ENCODE peak calls at places on chromosomes 12 and 14, in eight cellular contexts. N, U, P, Q, C, B, D and G are unnamed samples.

GRCh38 chr14:88669346-88669745 is 106.5 kb downstream of the ZC3H14 start:
- DNase-seq in Q (no peak), D (no peak), U (no peak), P (no peak), B (no peak), C (no peak), N (no peak), G (no peak)

GRCh38 chr14:54737132-54737711 is 165.4 kb downstream of the GCH1 start:
- DNase-seq in Q (no peak), P (no peak), N (no peak), B (peak), C (no peak), D (no peak), U (no peak), G (no peak)

GRCh38 chr14:100221419-100222218 is 17.3 kb upstream of the YY1 start:
- DNase-seq in C (peak), N (peak), U (peak), D (peak), Q (peak), P (no peak), B (peak), G (peak)

GRCh38 chr12:55929306-55929791 is 1.6 kb upstream of the DGKA start:
- DNase-seq in B (no peak), D (peak), Q (peak), U (peak), N (no peak), P (no peak), C (peak), G (no peak)

GRCh38 chr12:21933656-21934055 is 7.6 kb downstream of the ABCC9 start:
- DNase-seq in U (no peak), B (peak), D (no peak), N (no peak), C (no peak), P (no peak), Q (no peak), G (no peak)

GRCh38 chr12:127780881-127781280 is 486.1 kb upstream of the TMEM132C start:
- DNase-seq in C (no peak), Q (no peak), N (no peak), U (no peak), B (no peak), P (no peak), D (no peak), G (no peak)

GRCh38 chr14:60226296-60226695 is 22.7 kb upstream of the PPM1A start:
- DNase-seq in U (no peak), B (no peak), Q (no peak), C (no peak), D (no peak), P (no peak), N (no peak), G (no peak)

GRCh38 chr12:113863455-113863845 is 102.7 kb downstream of the RBM19 start:
- DNase-seq in C (no peak), D (no peak), U (no peak), Q (no peak), P (no peak), N (no peak), B (peak), G (no peak)

GRCh38 chr12:52253391-52254179 is 20.5 kb downstream of the KRT7 start:
- DNase-seq in P (no peak), N (no peak), Q (no peak), C (no peak), U (no peak), D (no peak), B (no peak), G (no peak)

GRCh38 chr14:66371776-66372175 is 114.4 kb upstream of the CCDC196 start:
- DNase-seq in U (no peak), C (no peak), Q (no peak), N (no peak), D (no peak), P (no peak), B (no peak), G (no peak)

GRCh38 chr12:47939009-47939601 is 24.3 kb upstream of the TMEM106C start:
- DNase-seq in B (no peak), N (no peak), C (no peak), Q (no peak), P (no peak), D (no peak), U (no peak), G (no peak)

GRCh38 chr12:15603461-15604085 is 185.6 kb downstream of the EPS8 start:
- DNase-seq in Q (no peak), N (no peak), D (no peak), P (no peak), C (no peak), U (no peak), B (no peak), G (no peak)

GRCh38 chr12:75944097-75944904 is 87.3 kb downstream of the PHLDA1 start:
- DNase-seq in B (peak), D (no peak), P (no peak), N (no peak), Q (no peak), C (no peak), U (no peak), G (peak)

GRCh38 chr14:29462271-29462670 is 465.4 kb downstream of the PRKD1 start:
- DNase-seq in P (peak), C (no peak), N (no peak), B (no peak), Q (no peak), U (no peak), D (no peak), G (no peak)

GRCh38 chr12:91902860-91903683 is 242.6 kb downstream of the BTG1 start:
- DNase-seq in D (no peak), U (no peak), P (no peak), C (no peak), B (peak), Q (no peak), N (no peak), G (no peak)

GRCh38 chr14:85487215-85487614 is 42.7 kb upstream of the FLRT2 start:
- DNase-seq in P (no peak), N (no peak), B (peak), D (no peak), C (no peak), Q (no peak), U (no peak), G (no peak)

GRCh38 chr12:11801643-11802042 is 152.2 kb downstream of the ETV6 start:
- DNase-seq in C (no peak), N (no peak), B (no peak), P (no peak), Q (no peak), U (no peak), D (no peak), G (no peak)

GRCh38 chr12:4909734-4910501 is at the start of gene KCNA1:
- DNase-seq in B (peak), C (peak), P (peak), D (no peak), U (no peak), N (no peak), Q (no peak), G (no peak)

GRCh38 chr12:59113831-59114273 is 193.5 kb upstream of the LRIG3 start:
- DNase-seq in D (peak), C (peak), P (peak), N (peak), U (no peak), B (peak), Q (no peak), G (peak)

GRCh38 chr14:37179896-37180502 is 7.6 kb upstream of the SLC25A21 start:
- DNase-seq in C (no peak), P (no peak), B (peak), U (no peak), N (no peak), D (no peak), Q (no peak), G (no peak)